ENCODE peak calls at places on chromosome 3, in eight cellular contexts. One of them, this sample, is unnamed.

GRCh38 chr3:160568989-160569388 is 3.6 kb upstream of the KPNA4 start:
- DNase-seq in gastrocnemius medialis: no peak
- DNase-seq in breast epithelium: no peak
- DNase-seq in neural crest cell: no peak
- DNase-seq in heart left ventricle: no peak
- DNase-seq in foreskin fibroblast: no peak
- DNase-seq in GM12865: no peak
- DNase-seq in heart right ventricle: no peak
- DNase-seq in this sample: no peak

GRCh38 chr3:140842984-140843649 is 98.5 kb upstream of the SLC25A36 start:
- DNase-seq in GM12865: peak
- DNase-seq in heart right ventricle: no peak
- DNase-seq in breast epithelium: no peak
- DNase-seq in gastrocnemius medialis: no peak
- DNase-seq in neural crest cell: no peak
- DNase-seq in heart left ventricle: no peak
- DNase-seq in foreskin fibroblast: no peak
- DNase-seq in this sample: no peak

GRCh38 chr3:152942366-152942765 is 107.4 kb downstream of the P2RY1 start:
- DNase-seq in breast epithelium: no peak
- DNase-seq in neural crest cell: no peak
- DNase-seq in heart right ventricle: no peak
- DNase-seq in GM12865: no peak
- DNase-seq in gastrocnemius medialis: no peak
- DNase-seq in foreskin fibroblast: peak
- DNase-seq in heart left ventricle: no peak
- DNase-seq in this sample: no peak

GRCh38 chr3:151841801-151842200 is 27.9 kb downstream of the AADAC start:
- DNase-seq in neural crest cell: no peak
- DNase-seq in breast epithelium: no peak
- DNase-seq in GM12865: no peak
- DNase-seq in foreskin fibroblast: peak
- DNase-seq in heart right ventricle: no peak
- DNase-seq in heart left ventricle: no peak
- DNase-seq in gastrocnemius medialis: no peak
- DNase-seq in this sample: no peak

GRCh38 chr3:62665627-62666433 is 209.4 kb downstream of the CADPS start:
- DNase-seq in heart right ventricle: peak
- DNase-seq in breast epithelium: peak
- DNase-seq in foreskin fibroblast: peak
- DNase-seq in heart left ventricle: peak
- DNase-seq in neural crest cell: peak
- DNase-seq in GM12865: peak
- DNase-seq in gastrocnemius medialis: peak
- DNase-seq in this sample: peak

GRCh38 chr3:71601811-71602210 is 18.3 kb upstream of the FOXP1 start:
- DNase-seq in foreskin fibroblast: peak
- DNase-seq in heart left ventricle: no peak
- DNase-seq in gastrocnemius medialis: no peak
- DNase-seq in GM12865: no peak
- DNase-seq in heart right ventricle: no peak
- DNase-seq in breast epithelium: no peak
- DNase-seq in neural crest cell: no peak
- DNase-seq in this sample: no peak

GRCh38 chr3:120067090-120067489 is 27.2 kb downstream of the GSK3B start:
- DNase-seq in breast epithelium: no peak
- DNase-seq in heart left ventricle: no peak
- DNase-seq in heart right ventricle: no peak
- DNase-seq in GM12865: no peak
- DNase-seq in neural crest cell: no peak
- DNase-seq in gastrocnemius medialis: no peak
- DNase-seq in foreskin fibroblast: no peak
- DNase-seq in this sample: no peak

GRCh38 chr3:9994086-9994844 is 7.6 kb upstream of the EMC3 start:
- DNase-seq in GM12865: no peak
- DNase-seq in neural crest cell: no peak
- DNase-seq in gastrocnemius medialis: no peak
- DNase-seq in heart left ventricle: no peak
- DNase-seq in breast epithelium: peak
- DNase-seq in foreskin fibroblast: peak
- DNase-seq in heart right ventricle: no peak
- DNase-seq in this sample: no peak

GRCh38 chr3:156808025-156808424 is 18.1 kb upstream of the LEKR1 start:
- DNase-seq in gastrocnemius medialis: no peak
- DNase-seq in GM12865: no peak
- DNase-seq in breast epithelium: no peak
- DNase-seq in heart right ventricle: no peak
- DNase-seq in foreskin fibroblast: peak
- DNase-seq in neural crest cell: no peak
- DNase-seq in heart left ventricle: no peak
- DNase-seq in this sample: no peak

GRCh38 chr3:81173514-81173913 is 587.9 kb downstream of the GBE1 start:
- DNase-seq in foreskin fibroblast: no peak
- DNase-seq in heart right ventricle: no peak
- DNase-seq in GM12865: no peak
- DNase-seq in gastrocnemius medialis: no peak
- DNase-seq in neural crest cell: no peak
- DNase-seq in breast epithelium: no peak
- DNase-seq in heart left ventricle: no peak
- DNase-seq in this sample: no peak
- TF ChIP-seq CTCF in foreskin fibroblast: no peak
- TF ChIP-seq CTCF in heart right ventricle: no peak
- TF ChIP-seq CTCF in GM12865: no peak
- TF ChIP-seq CTCF in gastrocnemius medialis: no peak
- TF ChIP-seq CTCF in neural crest cell: peak
- TF ChIP-seq CTCF in breast epithelium: no peak
- TF ChIP-seq CTCF in heart left ventricle: no peak
- TF ChIP-seq CTCF in this sample: no peak

GRCh38 chr3:193975072-193975535 is 160.8 kb upstream of the HES1 start:
- DNase-seq in heart right ventricle: no peak
- DNase-seq in gastrocnemius medialis: no peak
- DNase-seq in breast epithelium: no peak
- DNase-seq in heart left ventricle: no peak
- DNase-seq in GM12865: no peak
- DNase-seq in foreskin fibroblast: no peak
- DNase-seq in neural crest cell: no peak
- DNase-seq in this sample: no peak
- TF ChIP-seq CTCF in heart right ventricle: no peak
- TF ChIP-seq CTCF in gastrocnemius medialis: no peak
- TF ChIP-seq CTCF in breast epithelium: no peak
- TF ChIP-seq CTCF in heart left ventricle: no peak
- TF ChIP-seq CTCF in GM12865: no peak
- TF ChIP-seq CTCF in foreskin fibroblast: no peak
- TF ChIP-seq CTCF in neural crest cell: no peak
- TF ChIP-seq CTCF in this sample: no peak

GRCh38 chr3:139043554-139044365 is 932 bp downstream of the PRR23C start:
- DNase-seq in heart left ventricle: no peak
- DNase-seq in foreskin fibroblast: no peak
- DNase-seq in breast epithelium: no peak
- DNase-seq in heart right ventricle: no peak
- DNase-seq in GM12865: no peak
- DNase-seq in gastrocnemius medialis: no peak
- DNase-seq in neural crest cell: no peak
- DNase-seq in this sample: no peak

DNA sequence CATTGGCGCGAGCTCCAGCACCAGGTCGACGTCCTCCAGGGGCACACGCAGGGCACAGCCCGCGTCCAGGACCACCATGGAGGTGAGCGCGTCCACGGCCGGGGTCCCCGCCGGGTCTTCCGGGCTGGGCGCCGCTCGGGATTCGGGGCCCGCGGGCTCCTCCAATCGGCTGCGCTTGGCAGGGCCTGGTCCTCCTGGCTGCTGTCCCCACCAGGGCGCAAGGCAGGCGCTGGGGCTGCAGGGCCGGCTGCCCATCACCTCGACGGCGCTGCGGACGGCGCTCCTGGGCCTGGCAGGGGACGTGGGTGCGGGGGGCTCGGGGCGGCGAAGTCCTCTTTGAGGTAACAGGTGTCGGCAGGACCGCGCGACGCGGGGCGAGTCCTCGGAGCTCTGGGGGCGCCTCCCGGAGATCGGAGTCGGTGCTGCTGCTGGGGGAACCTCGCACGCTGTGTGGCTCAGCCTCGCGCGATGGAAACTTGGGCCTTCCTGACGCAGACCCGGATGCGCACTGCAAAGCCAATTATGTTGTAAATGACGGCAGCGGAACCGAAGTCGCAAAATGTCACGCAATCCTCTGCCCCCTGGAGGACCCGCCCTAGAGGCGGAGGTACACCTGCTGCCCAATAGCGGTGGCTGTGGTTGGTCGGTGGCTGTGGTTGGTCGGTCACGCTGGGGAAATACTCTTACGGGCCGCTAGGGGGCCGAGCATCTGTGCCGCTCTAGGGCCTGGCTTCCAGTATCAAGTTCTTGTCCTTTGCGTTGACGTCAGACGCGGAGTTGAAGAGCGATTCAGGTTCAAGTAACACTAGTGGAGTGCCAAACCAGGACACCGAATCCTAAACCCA is at the start of gene PRR23C:
- DNase-seq in gastrocnemius medialis: no peak
- DNase-seq in GM12865: no peak
- DNase-seq in neural crest cell: no peak
- DNase-seq in foreskin fibroblast: no peak
- DNase-seq in heart left ventricle: no peak
- DNase-seq in breast epithelium: no peak
- DNase-seq in heart right ventricle: no peak
- DNase-seq in this sample: no peak
- TF ChIP-seq CTCF in gastrocnemius medialis: no peak
- TF ChIP-seq CTCF in GM12865: no peak
- TF ChIP-seq CTCF in neural crest cell: no peak
- TF ChIP-seq CTCF in foreskin fibroblast: no peak
- TF ChIP-seq CTCF in heart left ventricle: no peak
- TF ChIP-seq CTCF in breast epithelium: no peak
- TF ChIP-seq CTCF in heart right ventricle: no peak
- TF ChIP-seq CTCF in this sample: peak

DNA sequence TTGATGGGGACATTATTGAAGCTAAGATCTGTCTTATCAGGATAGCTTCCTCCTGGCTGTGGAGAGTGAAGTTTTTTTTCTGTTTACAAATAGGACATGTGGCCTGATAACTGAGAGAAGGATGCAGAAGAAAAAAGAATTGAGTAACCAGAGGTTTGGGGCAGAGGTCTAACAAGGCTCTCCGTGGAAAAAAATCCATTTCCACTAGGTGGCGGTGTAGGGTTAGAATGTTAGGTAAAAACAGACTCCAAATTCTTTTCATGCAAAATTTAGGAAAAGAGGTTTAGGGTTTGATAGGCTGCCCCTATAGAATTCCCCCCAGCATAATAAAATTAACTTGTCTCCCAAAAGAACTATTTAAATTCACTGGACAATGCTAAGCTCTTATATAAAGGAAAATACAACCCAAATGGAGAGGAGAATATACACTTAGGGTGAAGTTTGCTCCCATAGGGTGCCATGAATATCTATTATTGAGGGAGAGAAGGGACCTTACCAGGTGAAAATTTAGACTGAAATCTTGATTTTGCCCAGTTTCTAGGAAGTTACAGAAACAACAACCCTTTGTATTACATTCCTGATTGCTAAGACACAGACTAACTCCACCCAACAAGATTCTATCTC is 1560.4 kb downstream of the OTOL1 start:
- DNase-seq in neural crest cell: peak
- DNase-seq in breast epithelium: no peak
- DNase-seq in foreskin fibroblast: peak
- DNase-seq in heart right ventricle: no peak
- DNase-seq in heart left ventricle: no peak
- DNase-seq in gastrocnemius medialis: no peak
- DNase-seq in GM12865: peak
- DNase-seq in this sample: no peak
- TF ChIP-seq CTCF in neural crest cell: peak
- TF ChIP-seq CTCF in breast epithelium: no peak
- TF ChIP-seq CTCF in foreskin fibroblast: peak
- TF ChIP-seq CTCF in heart right ventricle: no peak
- TF ChIP-seq CTCF in heart left ventricle: peak
- TF ChIP-seq CTCF in gastrocnemius medialis: no peak
- TF ChIP-seq CTCF in GM12865: peak
- TF ChIP-seq CTCF in this sample: peak

DNA sequence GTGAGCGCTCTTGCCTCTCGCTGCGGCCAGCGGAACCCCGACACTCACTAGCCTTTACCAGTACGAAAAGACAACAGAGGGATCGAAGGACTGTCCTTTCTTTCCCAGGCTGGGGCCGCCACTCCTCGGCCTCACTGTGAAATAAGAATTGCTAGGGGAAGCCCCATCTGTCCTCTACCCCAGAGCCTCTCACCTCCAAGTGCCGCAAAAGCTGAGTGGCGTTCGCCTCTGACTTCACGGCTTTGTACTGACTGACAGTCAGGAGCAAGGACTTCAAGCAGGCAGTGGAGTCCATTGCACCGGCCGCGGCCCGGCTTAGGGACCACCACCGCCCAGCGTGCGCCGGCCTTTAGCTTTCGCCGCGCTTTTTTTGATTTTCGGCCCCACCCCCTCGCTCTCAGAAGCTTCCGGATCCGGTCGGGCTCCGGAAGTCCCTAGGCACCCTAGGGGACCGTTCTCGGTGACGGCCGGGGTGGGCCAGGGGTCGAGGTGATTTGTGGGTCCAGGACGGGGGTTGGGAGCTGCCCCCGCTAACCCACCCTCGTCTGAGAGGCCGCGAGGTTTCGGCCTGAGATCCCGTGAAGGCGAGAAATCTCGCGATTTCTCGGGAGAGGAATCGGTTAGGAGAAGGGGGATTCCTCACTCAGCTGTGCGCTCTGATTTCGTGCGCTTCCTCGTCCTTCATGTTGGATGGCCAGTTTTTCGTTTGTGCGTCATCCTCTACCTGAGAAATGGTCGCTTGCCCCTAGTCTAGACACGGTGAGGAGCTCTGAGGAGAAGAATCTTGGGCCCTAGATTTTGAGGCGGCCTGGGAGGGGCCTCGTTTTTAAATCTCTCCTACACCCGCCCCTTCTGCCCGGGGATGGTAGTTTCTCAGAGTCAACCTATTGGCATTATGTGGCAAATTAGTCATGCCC is at the start of the genes CIP2A and DZIP3:
- DNase-seq in gastrocnemius medialis: peak
- DNase-seq in heart right ventricle: peak
- DNase-seq in GM12865: peak
- DNase-seq in breast epithelium: peak
- DNase-seq in foreskin fibroblast: peak
- DNase-seq in heart left ventricle: peak
- DNase-seq in neural crest cell: peak
- DNase-seq in this sample: peak
- TF ChIP-seq CTCF in gastrocnemius medialis: no peak
- TF ChIP-seq CTCF in heart right ventricle: no peak
- TF ChIP-seq CTCF in GM12865: no peak
- TF ChIP-seq CTCF in breast epithelium: no peak
- TF ChIP-seq CTCF in foreskin fibroblast: no peak
- TF ChIP-seq CTCF in heart left ventricle: no peak
- TF ChIP-seq CTCF in neural crest cell: no peak
- TF ChIP-seq CTCF in this sample: no peak

GRCh38 chr3:149658444-149659172 is 783 bp upstream of the WWTR1 start:
- DNase-seq in breast epithelium: peak
- DNase-seq in heart right ventricle: peak
- DNase-seq in neural crest cell: no peak
- DNase-seq in heart left ventricle: peak
- DNase-seq in foreskin fibroblast: peak
- DNase-seq in gastrocnemius medialis: peak
- DNase-seq in GM12865: peak
- DNase-seq in this sample: no peak
- TF ChIP-seq CTCF in breast epithelium: no peak
- TF ChIP-seq CTCF in heart right ventricle: no peak
- TF ChIP-seq CTCF in neural crest cell: no peak
- TF ChIP-seq CTCF in heart left ventricle: no peak
- TF ChIP-seq CTCF in foreskin fibroblast: no peak
- TF ChIP-seq CTCF in gastrocnemius medialis: no peak
- TF ChIP-seq CTCF in GM12865: peak
- TF ChIP-seq CTCF in this sample: no peak

This sample was measured in AG09309.